ENCODE peak calls at places on chromosomes 2 and 18, in five cellular contexts. O, Y, X, B and U are unnamed samples.

GRCh38 chr2:231707625-231708049 is 688 bp upstream of the PTMA start:
- DNase-seq in O (no peak), Y (no peak), X (peak), B (peak), U (no peak)

GRCh38 chr2:133884739-133885381 is 316.6 kb upstream of the NCKAP5 start:
- DNase-seq in O (no peak), Y (peak), X (no peak), B (no peak), U (no peak)

GRCh38 chr18:48795696-48796095 is 155.1 kb downstream of the SMAD7 start:
- DNase-seq in O (no peak), Y (no peak), X (no peak), B (no peak), U (no peak)

GRCh38 chr2:38581193-38582147 is 21.3 kb downstream of the HNRNPLL start:
- DNase-seq in O (no peak), Y (peak), X (no peak), B (no peak), U (peak)

GRCh38 chr18:52907522-52907921 is 567.5 kb downstream of the DCC start:
- DNase-seq in O (no peak), Y (no peak), X (no peak), B (no peak), U (no peak)

GRCh38 chr2:241802806-241803318 is 6.1 kb upstream of the NEU4 start:
- DNase-seq in O (no peak), Y (no peak), X (no peak), B (no peak), U (no peak)

GRCh38 chr2:96340493-96341414 is 5.2 kb downstream of the NCAPH start:
- DNase-seq in O (no peak), Y (peak), X (no peak), B (no peak), U (no peak)

GRCh38 chr2:38709515-38710194 is 41.5 kb downstream of the SRSF7 start:
- DNase-seq in O (no peak), Y (no peak), X (no peak), B (peak), U (no peak)

GRCh38 chr2:169361706-169362345 is 508 bp downstream of the LRP2 start:
- DNase-seq in O (no peak), Y (no peak), X (no peak), B (no peak), U (peak)

GRCh38 chr2:120879401-120880295 is 144.0 kb downstream of the GLI2 start:
- DNase-seq in O (no peak), Y (no peak), X (no peak), B (no peak), U (peak)

GRCh38 chr2:42786561-42787345 is 5.6 kb downstream of the HAAO start:
- DNase-seq in O (no peak), Y (no peak), X (no peak), B (no peak), U (peak)

GRCh38 chr18:5966514-5966913 is 71.2 kb upstream of the TMEM200C start:
- DNase-seq in O (no peak), Y (peak), X (no peak), B (no peak), U (no peak)